ENCODE peak calls at places on chromosomes 7 and 10, in four cellular contexts. One of them, this sample, is unnamed.

GRCh38 chr7:7642081-7642480 is 1.5 kb downstream of the UMAD1 start:
- DNase-seq in mucosa of descending colon: peak
- DNase-seq in astrocyte: no peak
- DNase-seq in tibial artery: no peak
- DNase-seq in this sample: no peak

GRCh38 chr10:69994262-69994661 is 58.4 kb upstream of the MACROH2A2 start:
- DNase-seq in mucosa of descending colon: no peak
- DNase-seq in tibial artery: no peak
- DNase-seq in astrocyte: peak
- DNase-seq in this sample: no peak

GRCh38 chr10:12252882-12253546 is 57.0 kb downstream of the CDC123 start:
- DNase-seq in tibial artery: no peak
- DNase-seq in mucosa of descending colon: no peak
- DNase-seq in astrocyte: no peak
- DNase-seq in this sample: no peak

GRCh38 chr7:17101207-17101696 is 197.2 kb upstream of the AHR start:
- DNase-seq in mucosa of descending colon: no peak
- DNase-seq in tibial artery: no peak
- DNase-seq in astrocyte: no peak
- DNase-seq in this sample: no peak

GRCh38 chr10:69629897-69630650 is at the start of gene FAM241B:
- DNase-seq in mucosa of descending colon: peak
- DNase-seq in astrocyte: peak
- DNase-seq in tibial artery: peak
- DNase-seq in this sample: no peak

GRCh38 chr7:13050703-13051102 is 363.3 kb downstream of the ARL4A start:
- DNase-seq in mucosa of descending colon: no peak
- DNase-seq in tibial artery: no peak
- DNase-seq in astrocyte: peak
- DNase-seq in this sample: no peak

GRCh38 chr10:131930586-131931330 is 29.9 kb downstream of the PPP2R2D start:
- DNase-seq in mucosa of descending colon: no peak
- DNase-seq in tibial artery: no peak
- DNase-seq in astrocyte: no peak
- DNase-seq in this sample: no peak

GRCh38 chr7:20152511-20152910 is 64.7 kb downstream of the MACC1 start:
- DNase-seq in astrocyte: no peak
- DNase-seq in tibial artery: no peak
- DNase-seq in mucosa of descending colon: no peak
- DNase-seq in this sample: no peak

GRCh38 chr10:85651507-85651902 is 715.1 kb downstream of the GRID1 start:
- DNase-seq in tibial artery: no peak
- DNase-seq in mucosa of descending colon: no peak
- DNase-seq in astrocyte: no peak
- DNase-seq in this sample: no peak

GRCh38 chr7:56125831-56126230 is 9.6 kb upstream of the NUPR2 start:
- DNase-seq in mucosa of descending colon: no peak
- DNase-seq in astrocyte: no peak
- DNase-seq in tibial artery: no peak
- DNase-seq in this sample: no peak

GRCh38 chr7:128361463-128362441 is at the start of gene PRRT4:
- DNase-seq in astrocyte: no peak
- DNase-seq in mucosa of descending colon: peak
- DNase-seq in tibial artery: peak
- DNase-seq in this sample: no peak

GRCh38 chr7:99034932-99035722 is 108.8 kb downstream of the SMURF1 start:
- DNase-seq in mucosa of descending colon: no peak
- DNase-seq in tibial artery: peak
- DNase-seq in astrocyte: no peak
- DNase-seq in this sample: no peak

GRCh38 chr7:142904128-142904527 is 18.6 kb upstream of the TRPV6 start:
- DNase-seq in mucosa of descending colon: no peak
- DNase-seq in astrocyte: no peak
- DNase-seq in tibial artery: no peak
- DNase-seq in this sample: no peak

GRCh38 chr7:137626469-137627067 is 220.2 kb downstream of the DGKI start:
- DNase-seq in mucosa of descending colon: peak
- DNase-seq in astrocyte: peak
- DNase-seq in tibial artery: no peak
- DNase-seq in this sample: no peak

GRCh38 chr10:73860050-73860491 is 14.3 kb downstream of the CAMK2G start:
- DNase-seq in mucosa of descending colon: no peak
- DNase-seq in astrocyte: no peak
- DNase-seq in tibial artery: no peak
- DNase-seq in this sample: no peak

GRCh38 chr10:73858750-73859439 is 15.5 kb downstream of the CAMK2G start:
- DNase-seq in astrocyte: no peak
- DNase-seq in mucosa of descending colon: no peak
- DNase-seq in tibial artery: no peak
- DNase-seq in this sample: no peak

GRCh38 chr10:73858013-73858708 is 16.2 kb downstream of the CAMK2G start:
- DNase-seq in astrocyte: no peak
- DNase-seq in mucosa of descending colon: no peak
- DNase-seq in tibial artery: no peak
- DNase-seq in this sample: no peak

GRCh38 chr10:73857446-73857845 is 16.9 kb downstream of the CAMK2G start:
- DNase-seq in mucosa of descending colon: no peak
- DNase-seq in tibial artery: no peak
- DNase-seq in astrocyte: peak
- DNase-seq in this sample: no peak

DNA sequence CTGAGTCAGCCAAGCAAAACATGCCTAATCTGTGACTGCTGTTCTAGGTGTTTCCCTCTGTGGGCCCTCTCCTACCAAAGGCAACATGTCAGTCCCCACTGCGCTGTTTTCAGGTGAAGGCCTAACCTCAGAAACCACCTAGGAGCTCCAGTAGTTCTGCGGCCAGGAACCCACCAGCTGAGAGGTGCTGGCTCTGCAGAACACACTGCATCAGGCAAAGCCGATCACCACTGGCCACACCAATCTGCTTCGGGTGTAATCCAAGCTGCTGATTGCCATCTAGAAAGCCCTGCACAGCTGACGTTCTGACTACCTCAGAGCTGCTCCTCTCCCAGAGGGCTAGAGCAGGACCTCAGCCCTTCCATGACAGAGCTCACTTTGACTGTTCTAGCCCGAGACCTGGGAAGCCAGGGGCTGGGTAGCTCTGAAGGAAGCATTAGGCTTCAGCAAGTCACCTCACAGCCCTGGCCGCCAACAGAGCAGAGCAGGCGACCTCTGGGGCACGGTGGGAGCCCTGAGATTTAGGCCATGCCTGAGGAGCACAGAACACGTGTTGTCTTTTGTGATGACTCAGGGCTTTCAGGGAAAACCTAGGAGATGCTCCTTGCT is 14.8 kb downstream of the CAMK2G start:
- DNase-seq in mucosa of descending colon: no peak
- DNase-seq in tibial artery: no peak
- DNase-seq in astrocyte: no peak
- DNase-seq in this sample: no peak
- TF ChIP-seq CTCF in mucosa of descending colon: no peak
- TF ChIP-seq CTCF in tibial artery: no peak
- TF ChIP-seq CTCF in astrocyte: no peak
- TF ChIP-seq CTCF in this sample: no peak

DNA sequence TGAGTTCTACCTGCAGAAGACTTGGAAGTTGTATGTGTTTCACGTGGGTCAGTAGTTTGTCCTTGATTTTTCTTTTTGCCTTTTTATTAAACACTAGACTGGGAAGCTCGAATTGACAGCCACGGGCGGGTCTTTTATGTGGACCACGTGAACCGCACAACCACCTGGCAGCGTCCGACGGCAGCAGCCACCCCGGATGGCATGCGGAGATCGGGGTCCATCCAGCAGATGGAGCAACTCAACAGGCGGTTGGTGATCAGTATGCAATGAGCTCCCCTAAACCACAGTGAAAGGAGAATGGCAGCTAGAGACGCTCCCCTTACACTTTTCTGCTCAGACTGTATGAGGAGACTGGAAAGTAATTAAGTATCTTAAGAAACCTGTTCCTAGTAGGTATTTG is 126.7 kb upstream of the STK17A start:
- DNase-seq in mucosa of descending colon: no peak
- DNase-seq in tibial artery: no peak
- DNase-seq in astrocyte: no peak
- DNase-seq in this sample: no peak
- TF ChIP-seq CTCF in mucosa of descending colon: no peak
- TF ChIP-seq CTCF in tibial artery: no peak
- TF ChIP-seq CTCF in astrocyte: peak
- TF ChIP-seq CTCF in this sample: no peak

DNA sequence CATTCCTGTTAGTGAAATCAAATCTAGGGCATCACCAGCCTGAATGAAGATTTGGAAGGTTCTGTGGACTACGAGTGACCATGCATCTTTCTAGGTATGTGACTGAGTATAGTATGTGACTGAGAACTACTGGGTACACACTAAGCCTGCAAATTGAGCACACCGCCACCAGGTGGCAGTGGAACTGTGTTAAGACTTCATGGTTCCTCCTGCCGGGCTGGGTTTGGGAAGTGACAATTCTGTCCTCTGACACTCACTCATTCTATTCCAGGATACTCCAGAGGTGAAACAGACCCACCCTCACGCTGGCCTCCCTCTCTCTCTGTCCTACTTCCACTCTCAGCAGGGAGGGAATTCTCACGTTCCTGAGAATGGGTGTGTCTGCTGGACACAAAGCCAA is 84.0 kb upstream of the TMEM248 start:
- DNase-seq in mucosa of descending colon: peak
- DNase-seq in tibial artery: no peak
- DNase-seq in astrocyte: no peak
- DNase-seq in this sample: no peak
- TF ChIP-seq CTCF in mucosa of descending colon: no peak
- TF ChIP-seq CTCF in tibial artery: no peak
- TF ChIP-seq CTCF in astrocyte: peak
- TF ChIP-seq CTCF in this sample: no peak

GRCh38 chr7:69764071-69764470 is 165.8 kb downstream of the AUTS2 start:
- DNase-seq in tibial artery: no peak
- DNase-seq in astrocyte: no peak
- DNase-seq in mucosa of descending colon: no peak
- DNase-seq in this sample: no peak
- TF ChIP-seq CTCF in tibial artery: no peak
- TF ChIP-seq CTCF in astrocyte: no peak
- TF ChIP-seq CTCF in mucosa of descending colon: no peak
- TF ChIP-seq CTCF in this sample: no peak

DNA sequence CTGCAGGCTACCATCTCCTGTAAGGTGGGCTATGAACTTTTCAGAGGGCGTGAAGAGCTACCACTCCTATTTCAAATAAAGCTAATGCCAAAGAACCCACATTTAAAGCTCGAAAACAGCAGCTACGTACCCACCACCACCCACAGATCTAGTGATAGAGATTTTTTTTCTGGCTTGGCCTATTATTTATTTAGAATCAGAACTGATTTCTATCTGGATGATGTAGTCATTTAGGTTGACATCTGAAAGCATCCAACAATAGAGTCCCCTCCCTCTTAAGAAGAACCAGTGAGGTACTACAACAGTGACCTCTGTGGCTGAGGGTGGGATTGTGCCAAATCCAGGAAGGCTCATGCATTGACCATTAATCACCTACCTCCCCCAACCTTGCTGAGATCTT is 113.8 kb upstream of the ADO start:
- DNase-seq in mucosa of descending colon: no peak
- DNase-seq in tibial artery: no peak
- DNase-seq in astrocyte: peak
- DNase-seq in this sample: no peak
- TF ChIP-seq CTCF in mucosa of descending colon: no peak
- TF ChIP-seq CTCF in tibial artery: no peak
- TF ChIP-seq CTCF in astrocyte: no peak
- TF ChIP-seq CTCF in this sample: no peak

GRCh38 chr7:86911703-86912102 is 147.8 kb downstream of the ELAPOR2 start:
- DNase-seq in mucosa of descending colon: no peak
- DNase-seq in astrocyte: no peak
- DNase-seq in tibial artery: no peak
- DNase-seq in this sample: no peak
- TF ChIP-seq CTCF in mucosa of descending colon: no peak
- TF ChIP-seq CTCF in astrocyte: peak
- TF ChIP-seq CTCF in tibial artery: no peak
- TF ChIP-seq CTCF in this sample: no peak

GRCh38 chr10:27359792-27360320 is 119.3 kb upstream of the ACBD5 start:
- DNase-seq in tibial artery: no peak
- DNase-seq in astrocyte: no peak
- DNase-seq in mucosa of descending colon: no peak
- DNase-seq in this sample: no peak
- TF ChIP-seq CTCF in tibial artery: no peak
- TF ChIP-seq CTCF in astrocyte: no peak
- TF ChIP-seq CTCF in mucosa of descending colon: no peak
- TF ChIP-seq CTCF in this sample: no peak

GRCh38 chr10:88117869-88118632 is 254.6 kb downstream of the PTEN start:
- DNase-seq in mucosa of descending colon: no peak
- DNase-seq in tibial artery: no peak
- DNase-seq in astrocyte: no peak
- DNase-seq in this sample: no peak
- TF ChIP-seq CTCF in mucosa of descending colon: no peak
- TF ChIP-seq CTCF in tibial artery: no peak
- TF ChIP-seq CTCF in astrocyte: no peak
- TF ChIP-seq CTCF in this sample: no peak

This sample was measured in omental fat pad.